ENCODE peak calls at places on chromosome 18, in seven cellular contexts. A is heart right ventricle, O is HFF-Myc, P is lung, J is A549, F is astrocyte of the spinal cord, D is cardiac muscle cell. N is an unnamed sample.

GRCh38 chr18:23977709-23978483 is 36.7 kb upstream of the TTC39C start:
- DNase-seq in O (no peak), P (no peak), D (peak), J (no peak), A (no peak), F (peak), N (peak)

GRCh38 chr18:43507842-43508481 is 230.7 kb upstream of the SYT4 start:
- DNase-seq in O (no peak), J (no peak), D (no peak), P (no peak), A (no peak), F (no peak), N (no peak)

GRCh38 chr18:68925268-68925667 is 127.4 kb downstream of the CCDC102B start:
- DNase-seq in P (no peak), O (no peak), A (no peak), J (no peak), D (peak), F (peak), N (peak)

GRCh38 chr18:35376393-35376741 is 770 bp downstream of the ZNF396 start:
- DNase-seq in O (no peak), D (peak), P (no peak), A (peak), J (no peak), F (no peak), N (no peak)

GRCh38 chr18:903703-904102 is 968 bp upstream of the ADCYAP1 start:
- DNase-seq in A (peak), D (peak), J (no peak), P (no peak), O (peak), F (peak), N (peak)

GRCh38 chr18:37124511-37124910 is 295.6 kb downstream of the KIAA1328 start:
- DNase-seq in A (no peak), P (no peak), J (no peak), D (no peak), F (peak), O (no peak), N (no peak)

GRCh38 chr18:46794607-46795006 is 37.8 kb upstream of the ST8SIA5 start:
- DNase-seq in A (no peak), P (no peak), F (no peak), J (no peak), O (no peak), D (no peak), N (no peak)

GRCh38 chr18:75025573-75025972 is 183.4 kb downstream of the PTGR3 start:
- DNase-seq in A (no peak), F (no peak), D (no peak), O (no peak), J (no peak), P (no peak), N (no peak)

GRCh38 chr18:79717555-79718074 is 38.0 kb downstream of the CTDP1 start:
- DNase-seq in J (no peak), A (no peak), F (no peak), O (no peak), P (no peak), D (no peak), N (no peak)

GRCh38 chr18:79720359-79720733 is 40.7 kb downstream of the CTDP1 start:
- DNase-seq in A (no peak), J (no peak), F (no peak), D (peak), O (no peak), P (no peak), N (no peak)

GRCh38 chr18:79717059-79717458 is 37.5 kb downstream of the CTDP1 start:
- DNase-seq in D (no peak), A (no peak), J (no peak), F (no peak), O (no peak), P (no peak), N (no peak)

GRCh38 chr18:79718126-79718525 is 38.5 kb downstream of the CTDP1 start:
- DNase-seq in J (no peak), P (no peak), A (peak), F (no peak), D (no peak), O (no peak), N (no peak)

GRCh38 chr18:79718878-79719477 is 39.4 kb downstream of the CTDP1 start:
- DNase-seq in P (no peak), J (no peak), F (no peak), A (no peak), D (no peak), O (no peak), N (no peak)
- H3K4me3 ChIP-seq in P (no peak), J (no peak), F (no peak), A (no peak), D (no peak), O (no peak), N (no peak)

GRCh38 chr18:55322176-55322735 is 265.7 kb downstream of the TCF4 start:
- DNase-seq in A (peak), P (peak), D (peak), F (peak), J (peak), O (peak), N (peak)
- TF ChIP-seq CTCF in A (peak), P (no peak), D (peak), F (no peak), J (no peak), O (no peak), N (peak)

DNA sequence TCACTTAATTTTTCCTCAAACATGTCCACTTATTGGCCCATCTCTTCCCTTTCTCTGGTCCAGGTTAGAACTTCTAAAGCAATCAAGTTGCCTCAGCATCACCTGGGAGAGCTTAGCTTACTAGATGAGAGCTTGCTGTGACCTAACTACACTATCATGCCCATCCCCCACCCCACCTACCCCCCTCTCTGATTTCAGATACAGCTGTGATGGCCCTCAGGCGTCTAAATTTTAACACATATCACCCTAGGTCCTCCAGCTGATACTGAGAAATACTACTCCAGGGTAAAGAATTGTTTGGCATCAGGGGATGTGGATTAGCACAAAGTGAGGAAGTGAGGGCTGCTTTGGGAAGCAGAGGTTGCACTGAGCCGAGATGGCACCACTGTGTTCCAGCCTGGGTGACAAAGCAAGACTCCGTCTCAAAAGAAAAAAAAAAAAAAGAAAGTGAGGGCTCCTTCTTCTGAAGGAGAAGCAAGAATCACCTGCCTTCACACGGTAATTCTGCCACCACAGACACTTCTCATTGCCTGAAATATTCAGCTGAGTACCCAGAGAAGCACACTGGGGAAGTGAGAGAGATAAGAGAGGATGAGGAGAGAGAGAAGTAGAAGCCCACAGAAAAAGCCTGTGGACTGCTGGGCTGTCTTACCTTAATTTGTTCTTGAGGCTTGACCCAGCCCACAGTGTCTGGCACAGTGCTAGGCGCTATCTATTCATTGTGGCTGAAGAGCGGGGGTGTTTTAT is 263.4 kb downstream of the ASXL3 start:
- DNase-seq in J (no peak), P (no peak), A (no peak), D (no peak), O (no peak), F (no peak), N (no peak)
- H3K4me3 ChIP-seq in J (no peak), P (no peak), A (no peak), D (no peak), O (no peak), F (no peak), N (no peak)

GRCh38 chr18:51028201-51028805 is 1.7 kb upstream of the SMAD4 start:
- DNase-seq in F (peak), A (no peak), P (no peak), O (no peak), J (no peak), D (peak), N (peak)
- TF ChIP-seq CTCF in F (peak), A (no peak), P (no peak), O (no peak), J (no peak), D (no peak), N (no peak)

GRCh38 chr18:22182884-22183610 is 13.7 kb downstream of the GATA6 start:
- DNase-seq in F (no peak), P (no peak), O (no peak), D (no peak), J (no peak), A (no peak), N (peak)
- H3K4me3 ChIP-seq in F (no peak), P (no peak), O (no peak), D (no peak), J (no peak), A (no peak), N (no peak)